ENCODE peak calls at places on chromosomes 2 and 18, in eight cellular contexts. I is GM12892; H is B cell; V is NCI-H2029; M is naive thymus-derived CD4-positive, alpha-beta T cell; G is RWPE1; P is astrocyte of the spinal cord; N is ELR. E is an unnamed sample.

GRCh38 chr2:218398437-218399390 is 954 bp upstream of the CTDSP1 start:
- DNase-seq in I (peak; percentile 70), H (peak; percentile 75), V (peak; percentile 56), M (peak; percentile 64), G (peak; percentile 73), P (peak; percentile 69), N (peak; percentile 74), E (peak; percentile 86)

GRCh38 chr2:75582840-75583239 is 22.1 kb upstream of the EVA1A start:
- DNase-seq in I (no peak), H (no peak), V (no peak), M (no peak), G (no peak), P (no peak), N (peak; percentile 58), E (peak; percentile 61)

GRCh38 chr2:223597071-223597470 is 5.1 kb downstream of the SCG2 start:
- DNase-seq in I (no peak), H (no peak), V (no peak), M (no peak), G (no peak), P (no peak), N (peak; percentile 52), E (peak; percentile 8)

GRCh38 chr2:189453998-189454397 is 12.7 kb downstream of the WDR75 start:
- DNase-seq in I (no peak), H (no peak), V (no peak), M (no peak), G (no peak), P (no peak), N (no peak), E (no peak)

GRCh38 chr2:227482638-227483340 is 10.8 kb downstream of the AGFG1 start:
- DNase-seq in I (no peak), H (no peak), V (no peak), M (no peak), G (no peak), P (no peak), N (peak; percentile 54), E (peak; percentile 15)

GRCh38 chr2:69272803-69273471 is 114.1 kb downstream of the GFPT1 start:
- DNase-seq in I (no peak), H (no peak), V (no peak), M (no peak), G (no peak), P (peak; percentile 38), N (no peak), E (no peak)

GRCh38 chr2:1572638-1573037 is 159.4 kb downstream of the TPO start:
- DNase-seq in I (no peak), H (no peak), V (no peak), M (no peak), G (no peak), P (peak; percentile 54), N (peak; percentile 26), E (peak; percentile 31)

GRCh38 chr2:216653093-216653799 is 20.0 kb downstream of the IGFBP2 start:
- DNase-seq in I (no peak), H (no peak), V (no peak), M (no peak), G (no peak), P (no peak), N (no peak), E (no peak)

GRCh38 chr2:165582863-165583506 is 113.5 kb downstream of the CSRNP3 start:
- DNase-seq in I (no peak), H (no peak), V (no peak), M (no peak), G (no peak), P (no peak), N (no peak), E (no peak)

GRCh38 chr18:28078298-28078697 is 98.6 kb downstream of the CDH2 start:
- DNase-seq in I (no peak), H (no peak), V (no peak), M (no peak), G (no peak), P (no peak), N (no peak), E (no peak)

GRCh38 chr2:144524190-144524957 is 4.5 kb upstream of the ZEB2 start:
- DNase-seq in I (no peak), H (peak; percentile 50), V (no peak), M (no peak), G (no peak), P (peak; percentile 32), N (peak; percentile 46), E (no peak)

GRCh38 chr2:216653931-216654365 is 20.7 kb downstream of the IGFBP2 start:
- DNase-seq in I (no peak), H (no peak), V (no peak), M (no peak), G (no peak), P (peak; percentile 81), N (no peak), E (no peak)

GRCh38 chr2:8985561-8986326 is 17.7 kb downstream of the MBOAT2 start:
- DNase-seq in I (no peak), H (no peak), V (no peak), M (no peak), G (no peak), P (peak; percentile 53), N (peak; percentile 61), E (no peak)

GRCh38 chr18:36702398-36703010 is 126.3 kb downstream of the TPGS2 start:
- DNase-seq in I (no peak), H (no peak), V (no peak), M (no peak), G (no peak), P (no peak), N (no peak), E (no peak)

GRCh38 chr2:169999041-169999440 is 171.8 kb downstream of the UBR3 start:
- DNase-seq in I (no peak), H (no peak), V (no peak), M (no peak), G (no peak), P (peak; percentile 49), N (no peak), E (no peak)

GRCh38 chr2:189613650-189614420 is 33.2 kb upstream of the SLC40A1 start:
- DNase-seq in I (no peak), H (no peak), V (no peak), M (no peak), G (no peak), P (peak; percentile 11), N (peak; percentile 64), E (no peak)

GRCh38 chr18:21739604-21740473 is 753 bp upstream of the MIB1 start:
- DNase-seq in I (no peak), H (no peak), V (no peak), M (no peak), G (peak; percentile 23), P (no peak), N (no peak), E (no peak)

GRCh38 chr2:126634273-126634861 is 21.6 kb upstream of the GYPC start:
- DNase-seq in I (no peak), H (peak; percentile 49), V (no peak), M (peak; percentile 33), G (peak; percentile 14), P (no peak), N (peak; percentile 25), E (peak; percentile 33)

GRCh38 chr2:142165790-142166189 is 35.0 kb upstream of the LRP1B start:
- DNase-seq in I (no peak), H (no peak), V (no peak), M (no peak), G (peak; percentile 4), P (peak; percentile 65), N (peak; percentile 80), E (peak; percentile 65)

GRCh38 chr18:6614952-6615351 is 114.6 kb upstream of the ARHGAP28 start:
- DNase-seq in I (no peak), H (no peak), V (no peak), M (no peak), G (peak; percentile 16), P (no peak), N (peak; percentile 6), E (peak; percentile 35)

GRCh38 chr2:112891333-112891950 is 19.5 kb upstream of the IL37 start:
- DNase-seq in I (no peak), H (no peak), V (peak; percentile 7), M (no peak), G (peak; percentile 98), P (no peak), N (no peak), E (peak; percentile 84)

GRCh38 chr2:174166261-174166660 is 82.1 kb downstream of the OLA1 start:
- DNase-seq in I (no peak), H (no peak), V (no peak), M (no peak), G (no peak), P (no peak), N (no peak), E (peak; percentile 36)

GRCh38 chr2:191362841-191363240 is 117.6 kb downstream of the MYO1B start:
- DNase-seq in I (no peak), H (no peak), V (no peak), M (no peak), G (no peak), P (no peak), N (no peak), E (no peak)

GRCh38 chr18:35786359-35787042 is 186.0 kb upstream of the RMP24 start:
- DNase-seq in I (no peak), H (peak; percentile 27), V (no peak), M (no peak), G (no peak), P (no peak), N (no peak), E (no peak)

E was measured in PC-3.